ENCODE peak calls at places on chromosomes 4 and X, in eight cellular contexts. O is fibroblast of lung, R is cardiac muscle cell, E is mammary epithelial cell, I is ovary, A is A549, N is left ventricle myocardium inferior, F is right atrium auricular region. V is an unnamed sample.

GRCh38 chr4:60926624-60927023 is 273.5 kb upstream of the ADGRL3 start:
- DNase-seq in O (no peak), R (no peak), E (no peak), I (no peak), A (no peak), N (no peak), F (no peak), V (no peak)

GRCh38 chr4:33923469-33923868 is 2320.8 kb downstream of the ARAP2 start:
- DNase-seq in O (no peak), R (no peak), E (no peak), I (no peak), A (no peak), N (no peak), F (no peak), V (no peak)

GRCh38 chr4:182240161-182241130 is 2.8 kb upstream of the TENM3 start:
- DNase-seq in O (peak; percentile 86), R (peak; percentile 71), E (no peak), I (no peak), A (peak; percentile 79), N (no peak), F (no peak), V (no peak)

GRCh38 chr4:1571165-1571908 is 112.8 kb downstream of the FAM53A start:
- DNase-seq in O (no peak), R (no peak), E (no peak), I (peak; percentile 13), A (no peak), N (no peak), F (no peak), V (no peak)

GRCh38 chr4:128517739-128518510 is 230.3 kb upstream of the PGRMC2 start:
- DNase-seq in O (peak; percentile 99), R (peak; percentile 94), E (peak; percentile 83), I (peak; percentile 61), A (peak; percentile 93), N (peak; percentile 40), F (peak; percentile 78), V (no peak)

GRCh38 chrX:109733658-109734022 is 583 bp upstream of the ACSL4 start:
- DNase-seq in O (peak; percentile 24), R (peak; percentile 32), E (no peak), I (no peak), A (no peak), N (no peak), F (no peak), V (no peak)

GRCh38 chrX:37872303-37872655 is 24.9 kb upstream of the DYNLT3 start:
- DNase-seq in O (no peak), R (no peak), E (no peak), I (no peak), A (no peak), N (no peak), F (no peak), V (no peak)

GRCh38 chrX:84340981-84341380 is 153.0 kb upstream of the RPS6KA6 start:
- DNase-seq in O (no peak), R (peak; percentile 3), E (peak; percentile 21), I (no peak), A (no peak), N (no peak), F (no peak), V (no peak)

DNA sequence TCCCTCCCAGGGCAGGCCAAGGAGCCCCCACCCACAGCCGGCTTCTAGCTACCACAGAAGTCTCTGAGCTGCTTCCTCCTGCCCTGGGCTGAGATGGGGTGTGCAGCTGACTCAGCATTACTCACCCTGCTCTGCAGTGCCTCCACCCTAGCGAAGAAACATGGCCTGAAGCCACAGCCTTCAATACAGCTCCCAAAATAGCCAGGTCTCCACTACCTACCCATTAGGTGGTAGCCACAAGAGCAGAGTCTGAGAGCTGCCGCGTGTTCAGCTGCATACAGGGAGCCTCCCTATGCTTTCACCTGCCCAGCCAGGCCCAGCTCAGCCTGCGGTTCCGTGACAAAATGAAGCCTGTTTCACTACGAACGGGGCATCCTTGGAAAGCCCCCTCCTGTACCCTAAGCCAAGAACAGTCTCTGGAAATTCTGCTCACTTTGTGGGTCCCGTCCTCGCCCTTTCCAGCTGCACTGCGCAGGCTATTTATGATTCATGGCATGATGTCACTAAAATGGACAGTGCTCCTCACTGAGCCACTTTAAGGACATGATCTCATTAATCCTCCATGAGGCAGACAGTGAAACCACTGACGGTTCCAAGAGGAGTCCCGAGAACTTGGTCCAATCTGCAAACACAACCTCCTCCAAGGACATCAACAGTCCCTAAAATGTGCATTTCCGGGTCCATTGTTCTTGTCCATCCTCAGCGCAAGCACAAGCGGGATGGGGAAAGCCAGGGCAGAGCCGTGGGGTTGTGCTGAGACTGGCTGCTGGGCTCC is 20.2 kb downstream of the WDR1 start:
- DNase-seq in O (peak; percentile 96), R (peak; percentile 89), E (peak; percentile 97), I (peak; percentile 53), A (peak; percentile 45), N (peak; percentile 64), F (peak; percentile 80), V (no peak)
- H3K4me1 ChIP-seq in O (peaks cover 56% of the 10 kb centered on the region), R (peaks cover 67% of the 10 kb centered on the region), E (peaks cover 84% of the 10 kb centered on the region), I (peaks cover 28% of the 10 kb centered on the region), A (peaks cover 26% of the 10 kb centered on the region), N (peaks cover 95% of the 10 kb centered on the region), F (no peaks in the 10 kb centered on the region), V (no peaks in the 10 kb centered on the region)

GRCh38 chr4:184344435-184344834 is 126.8 kb upstream of the ENPP6 start:
- DNase-seq in O (no peak), R (no peak), E (no peak), I (no peak), A (no peak), N (no peak), F (peak; percentile 48), V (no peak)
- H3K4me1 ChIP-seq in O (peaks cover 5% of the 10 kb centered on the region), R (peaks cover 33% of the 10 kb centered on the region), E (peaks cover 9% of the 10 kb centered on the region), I (peaks cover 23% of the 10 kb centered on the region), A (peaks cover 11% of the 10 kb centered on the region), N (peaks cover 69% of the 10 kb centered on the region), F (no peaks in the 10 kb centered on the region), V (peaks cover 16% of the 10 kb centered on the region)

GRCh38 chr4:8230033-8230432 is 30.9 kb downstream of the SH3TC1 start:
- DNase-seq in O (no peak), R (no peak), E (no peak), I (no peak), A (no peak), N (no peak), F (no peak), V (no peak)

GRCh38 chr4:8227771-8228318 is 28.8 kb downstream of the SH3TC1 start:
- DNase-seq in O (no peak), R (no peak), E (no peak), I (no peak), A (no peak), N (no peak), F (no peak), V (no peak)

GRCh38 chr4:8228319-8229250 is 29.5 kb downstream of the SH3TC1 start:
- DNase-seq in O (peak; percentile 80), R (peak; percentile 84), E (peak; percentile 95), I (peak; percentile 80), A (peak; percentile 82), N (peak; percentile 70), F (peak; percentile 76), V (no peak)

GRCh38 chr4:8230891-8231290 is 31.8 kb downstream of the SH3TC1 start:
- DNase-seq in O (no peak), R (no peak), E (no peak), I (no peak), A (no peak), N (no peak), F (no peak), V (no peak)

GRCh38 chr4:8229341-8229975 is 30.4 kb downstream of the SH3TC1 start:
- DNase-seq in O (no peak), R (no peak), E (no peak), I (no peak), A (no peak), N (no peak), F (no peak), V (no peak)
- H3K4me1 ChIP-seq in O (peaks cover 3% of the 10 kb centered on the region), R (peaks cover 10% of the 10 kb centered on the region), E (peaks cover 19% of the 10 kb centered on the region), I (peaks cover 12% of the 10 kb centered on the region), A (peaks cover 35% of the 10 kb centered on the region), N (peaks cover 18% of the 10 kb centered on the region), F (no peaks in the 10 kb centered on the region), V (peaks cover 4% of the 10 kb centered on the region)

DNA sequence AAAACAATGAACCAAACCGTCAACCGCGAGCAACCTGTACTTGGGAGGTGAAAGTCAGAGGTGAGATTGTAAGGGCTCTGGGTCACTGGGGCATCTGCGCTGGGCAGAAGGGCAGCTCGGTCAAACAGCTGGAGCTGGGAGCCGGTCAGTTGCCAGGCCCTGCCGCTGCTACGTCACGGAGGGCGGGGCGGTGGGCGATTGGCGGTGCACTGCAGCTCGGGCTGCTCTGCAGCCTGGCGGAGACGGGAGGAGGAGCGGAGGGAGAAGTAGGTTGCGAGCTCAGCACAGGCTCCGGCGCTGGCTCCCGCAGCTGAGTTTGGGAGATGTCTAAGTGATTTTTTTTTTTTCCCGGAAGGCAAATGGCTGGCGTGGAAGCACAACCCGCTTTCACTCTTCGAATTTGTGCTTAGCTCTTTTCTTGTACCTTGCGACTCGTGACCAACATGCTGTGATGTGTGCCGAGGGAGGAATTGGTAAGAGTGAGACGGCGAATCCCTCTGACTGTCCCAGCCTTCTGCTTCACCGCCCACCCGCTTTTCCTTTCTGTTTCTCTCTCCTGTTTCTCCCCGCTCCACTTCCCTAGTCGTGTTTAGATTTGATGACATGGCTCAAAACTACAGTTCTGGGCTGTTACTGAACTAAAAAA is at the start of gene ATP10D:
- DNase-seq in O (peak; percentile 95), R (peak; percentile 96), E (peak; percentile 91), I (peak; percentile 95), A (peak; percentile 88), N (peak; percentile 98), F (peak; percentile 94), V (peak; percentile 96)
- H3K4me1 ChIP-seq in O (peaks cover 8% of the 10 kb centered on the region), R (no peaks in the 10 kb centered on the region), E (peaks cover 25% of the 10 kb centered on the region), I (no peaks in the 10 kb centered on the region), A (no peaks in the 10 kb centered on the region), N (peaks cover 36% of the 10 kb centered on the region), F (no peaks in the 10 kb centered on the region), V (no peaks in the 10 kb centered on the region)

GRCh38 chr4:184402239-184402638 is 72.1 kb downstream of the IRF2 start:
- DNase-seq in O (no peak), R (no peak), E (no peak), I (no peak), A (no peak), N (no peak), F (no peak), V (no peak)
- H3K4me1 ChIP-seq in O (peaks cover 10% of the 10 kb centered on the region), R (no peaks in the 10 kb centered on the region), E (peaks cover 38% of the 10 kb centered on the region), I (peaks cover 28% of the 10 kb centered on the region), A (peaks cover 13% of the 10 kb centered on the region), N (peaks cover 86% of the 10 kb centered on the region), F (no peaks in the 10 kb centered on the region), V (peaks cover 8% of the 10 kb centered on the region)

DNA sequence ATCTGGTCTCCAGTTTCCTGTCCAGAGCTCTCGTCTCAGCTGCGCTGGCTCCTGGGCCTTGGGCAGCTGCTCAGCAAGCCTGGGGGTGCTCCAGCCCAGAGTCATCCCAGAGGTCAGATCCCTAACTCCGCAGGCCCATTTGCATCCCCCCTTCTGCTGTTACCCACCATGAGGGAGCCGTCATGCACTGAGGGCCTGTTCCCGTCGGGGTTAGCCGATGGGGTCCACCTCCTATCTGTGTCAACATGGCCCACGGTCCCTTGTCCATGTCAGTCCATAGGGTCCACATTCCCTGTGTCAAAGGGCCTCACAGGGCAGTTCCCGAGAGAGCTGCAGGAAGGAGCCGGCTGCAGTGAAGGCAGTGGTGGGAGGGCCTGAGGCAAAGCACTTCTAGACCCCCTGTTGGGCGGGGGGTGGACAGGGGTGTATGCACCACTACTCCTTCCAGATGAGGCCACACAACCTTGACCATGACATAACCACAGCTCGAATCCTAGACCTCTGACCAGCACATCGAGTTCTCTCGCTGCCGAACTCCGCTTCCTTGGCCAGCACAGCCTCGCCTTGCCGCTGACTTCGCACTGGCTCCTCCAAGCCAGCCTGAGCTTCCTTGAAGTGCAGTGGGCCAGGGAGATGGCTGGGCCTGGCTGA is 24.9 kb downstream of the WDR1 start:
- DNase-seq in O (no peak), R (no peak), E (no peak), I (no peak), A (no peak), N (peak; percentile 16), F (no peak), V (no peak)
- H3K4me1 ChIP-seq in O (peaks cover 34% of the 10 kb centered on the region), R (peaks cover 52% of the 10 kb centered on the region), E (peaks cover 66% of the 10 kb centered on the region), I (peaks cover 24% of the 10 kb centered on the region), A (peaks cover 12% of the 10 kb centered on the region), N (peaks cover 95% of the 10 kb centered on the region), F (no peaks in the 10 kb centered on the region), V (no peaks in the 10 kb centered on the region)

V was measured in H9.